ENCODE peak calls at places on chromosome 4, in five cellular contexts. J, O, P, N and U are unnamed samples.
A peak's percentile ranks its signal among the peaks of the same experiment; 100 is the strongest.

GRCh38 chr4:184988611-184989010 is 29.7 kb upstream of the HELT start:
- DNase-seq in O (no peak), P (no peak), N (no peak), J (no peak), U (no peak)

GRCh38 chr4:76811604-76812412 is 86.1 kb downstream of the SOWAHB start:
- DNase-seq in J (peak; percentile 82), P (peak; percentile 44), O (peak; percentile 64), N (no peak), U (no peak)

GRCh38 chr4:126727461-126727860 is 905.3 kb upstream of the INTU start:
- DNase-seq in O (no peak), N (no peak), P (peak; percentile 44), J (peak; percentile 70), U (no peak)

GRCh38 chr4:111991163-111991562 is 154.1 kb upstream of the FAM241A start:
- DNase-seq in P (no peak), J (no peak), N (no peak), O (no peak), U (no peak)

GRCh38 chr4:155675709-155676429 is 9.2 kb downstream of the GUCY1A1 start:
- DNase-seq in P (peak; percentile 30), J (no peak), N (no peak), O (no peak), U (no peak)

GRCh38 chr4:78652282-78652876 is 100.8 kb downstream of the ANXA3 start:
- DNase-seq in O (no peak), J (peak; percentile 77), N (no peak), P (peak; percentile 54), U (no peak)

GRCh38 chr4:186886759-186887158 is 163.1 kb upstream of the FAT1 start:
- DNase-seq in N (no peak), J (no peak), P (no peak), O (no peak), U (no peak)

GRCh38 chr4:142778908-142779307 is 67.2 kb downstream of the INPP4B start:
- DNase-seq in N (no peak), O (no peak), J (peak; percentile 30), P (peak; percentile 40), U (no peak)

GRCh38 chr4:85369703-85370380 is 105.1 kb upstream of the ARHGAP24 start:
- DNase-seq in O (no peak), N (no peak), P (no peak), J (no peak), U (no peak)

GRCh38 chr4:71607780-71608673 is 175.9 kb downstream of the GC start:
- DNase-seq in N (no peak), P (no peak), O (no peak), J (peak; percentile 78), U (no peak)

GRCh38 chr4:85761803-85762202 is 286.9 kb downstream of the ARHGAP24 start:
- DNase-seq in O (no peak), P (peak; percentile 74), N (no peak), J (peak; percentile 53), U (peak; percentile 81)

GRCh38 chr4:16294455-16294854 is 68.2 kb upstream of the TAPT1 start:
- DNase-seq in J (peak; percentile 64), O (no peak), P (peak; percentile 27), N (no peak), U (no peak)

GRCh38 chr4:16092682-16093319 is 9.0 kb upstream of the PROM1 start:
- DNase-seq in P (no peak), N (no peak), O (peak; percentile 68), J (no peak), U (no peak)

GRCh38 chr4:142818009-142818408 is 28.1 kb downstream of the INPP4B start:
- DNase-seq in P (peak; percentile 24), J (peak; percentile 95), N (no peak), O (no peak), U (peak; percentile 66)

GRCh38 chr4:189870835-189871234 is 69.8 kb upstream of the FRG1 start:
- DNase-seq in P (no peak), N (no peak), O (no peak), J (no peak), U (no peak)

GRCh38 chr4:86564795-86565194 is 29.3 kb upstream of the PTPN13 start:
- DNase-seq in J (no peak), N (no peak), P (peak; percentile 45), O (no peak), U (no peak)

GRCh38 chr4:173698557-173699262 is 168.7 kb upstream of the HAND2 start:
- DNase-seq in J (no peak), P (peak; percentile 61), N (no peak), O (no peak), U (no peak)

GRCh38 chr4:40980318-40980883 is 230.6 kb downstream of the NSUN7 start:
- DNase-seq in O (peak; percentile 79), J (no peak), N (no peak), P (no peak), U (no peak)

GRCh38 chr4:7352486-7352885 is 82.2 kb downstream of the PSAPL1 start:
- DNase-seq in P (no peak), J (no peak), O (no peak), N (no peak), U (no peak)

GRCh38 chr4:26325191-26325590 is 4.4 kb downstream of the RBPJ start:
- DNase-seq in O (no peak), N (no peak), J (peak; percentile 51), P (peak; percentile 76), U (no peak)

GRCh38 chr4:3096207-3096606 is 21.7 kb downstream of the HTT start:
- DNase-seq in O (no peak), P (no peak), N (no peak), J (no peak), U (no peak)

GRCh38 chr4:148369919-148370318 is 72.3 kb downstream of the NR3C2 start:
- DNase-seq in J (no peak), O (no peak), P (no peak), N (no peak), U (no peak)

GRCh38 chr4:101865501-101866062 is 75.1 kb downstream of the BANK1 start:
- DNase-seq in P (peak; percentile 24), O (no peak), J (peak; percentile 58), N (no peak), U (no peak)

GRCh38 chr4:14620567-14621138 is 381.6 kb upstream of the CPEB2 start:
- DNase-seq in N (no peak), O (peak; percentile 39), J (no peak), P (no peak), U (no peak)
- H3K4me3 ChIP-seq in N (no peak overlapping the region), O (no peak overlapping the region), J (no peak overlapping the region), P (no peak overlapping the region), U (no peak overlapping the region)

DNA sequence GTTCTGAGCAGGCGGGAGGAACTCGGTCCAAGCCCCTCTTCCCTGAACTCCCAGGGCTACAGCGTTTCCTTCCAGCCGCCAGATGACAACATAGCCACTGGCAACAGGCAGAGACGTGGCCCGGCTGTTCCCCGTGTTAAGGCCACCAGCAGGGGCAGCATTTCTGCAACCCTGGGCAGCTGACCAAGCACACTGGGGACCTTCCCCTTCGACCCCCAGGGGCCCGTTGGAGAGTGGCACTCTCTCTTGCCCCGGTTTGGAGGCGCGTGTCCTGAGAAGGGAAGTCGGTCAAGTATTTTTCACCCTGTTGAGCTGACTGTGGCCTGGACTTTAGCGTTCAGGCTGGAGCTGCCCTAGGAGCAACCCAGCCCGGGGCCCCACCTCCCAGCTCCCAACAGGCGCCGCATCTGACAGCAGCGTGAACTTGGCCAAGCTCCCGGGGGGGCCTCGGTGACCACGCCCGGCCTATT is 37.6 kb downstream of the ZBTB49 start:
- DNase-seq in P (peak; percentile 26), O (peak; percentile 95), J (no peak), N (no peak), U (peak; percentile 50)
- H3K4me3 ChIP-seq in P (no peak overlapping the region), O (no peak overlapping the region), J (no peak overlapping the region), N (no peak overlapping the region), U (no peak overlapping the region)

GRCh38 chr4:170672571-170672970 is 582.8 kb upstream of the AADAT start:
- DNase-seq in P (peak; percentile 42), J (peak; percentile 72), N (no peak), O (no peak), U (no peak)
- H3K4me3 ChIP-seq in P (no peak overlapping the region), J (no peak overlapping the region), N (no peak overlapping the region), O (no peak overlapping the region), U (no peak overlapping the region)

DNA sequence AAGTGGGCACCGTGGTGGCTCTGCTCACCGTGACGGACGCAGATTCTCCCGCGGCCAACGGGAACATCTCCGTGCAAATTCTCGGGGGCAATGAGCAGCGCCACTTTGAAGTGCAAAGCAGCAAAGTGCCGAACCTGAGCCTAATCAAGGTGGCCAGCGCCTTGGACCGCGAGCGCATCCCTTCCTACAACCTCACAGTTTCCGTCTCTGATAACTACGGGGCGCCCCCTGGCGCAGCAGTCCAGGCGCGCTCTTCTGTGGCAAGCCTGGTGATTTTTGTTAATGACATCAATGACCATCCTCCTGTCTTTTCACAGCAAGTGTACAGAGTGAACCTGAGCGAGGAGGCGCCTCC is 2.7 kb downstream of the FAT4 start:
- DNase-seq in O (peak; percentile 88), P (peak; percentile 82), J (peak; percentile 55), N (no peak), U (no peak)
- H3K4me3 ChIP-seq in O (peak overlapping the region; percentile 88), P (peak overlapping the region; percentile 70), J (peak overlapping the region; percentile 97), N (peak overlapping the region; percentile 74), U (peak overlapping the region; percentile 87)

GRCh38 chr4:25030283-25031076 is at the start of gene LGI2:
- DNase-seq in O (peak; percentile 81), J (peak; percentile 37), N (no peak), P (peak; percentile 37), U (peak; percentile 79)

GRCh38 chr4:25032126-25032525 is 1.4 kb upstream of the LGI2 start:
- DNase-seq in J (peak; percentile 61), O (no peak), N (no peak), P (peak; percentile 35), U (no peak)

GRCh38 chr4:25031077-25031606 is 396 bp upstream of the LGI2 start:
- DNase-seq in P (peak; percentile 39), N (no peak), O (peak; percentile 82), J (peak; percentile 41), U (no peak)

GRCh38 chr4:25029479-25030282 is 1.1 kb downstream of the LGI2 start:
- DNase-seq in J (no peak), O (peak; percentile 60), N (no peak), P (no peak), U (no peak)
- H3K4me3 ChIP-seq in J (no peak overlapping the region), O (peak overlapping the region; percentile 80), N (peak overlapping the region; percentile 39), P (no peak overlapping the region), U (peak overlapping the region; percentile 66)